ENCODE peak calls at places on chromosomes 12 and 14, in four cellular contexts. One of them, this sample, is unnamed.

GRCh38 chr12:120696599-120696998 is 9.7 kb downstream of the MLEC start:
- DNase-seq in left colon: peak
- DNase-seq in non-pigmented ciliary epithelial cell: no peak
- DNase-seq in activated T-cell treated with anti-CD3 and anti-CD28 coated beads, Interleukin-2, amount 50 U/mL, for 72 hours: no peak
- DNase-seq in this sample: no peak

GRCh38 chr12:49912345-49912744 is 8.6 kb upstream of the FAIM2 start:
- DNase-seq in activated T-cell treated with anti-CD3 and anti-CD28 coated beads, Interleukin-2, amount 50 U/mL, for 72 hours: no peak
- DNase-seq in left colon: no peak
- DNase-seq in non-pigmented ciliary epithelial cell: no peak
- DNase-seq in this sample: no peak

GRCh38 chr12:42090899-42091298 is 53.8 kb downstream of the GXYLT1 start:
- DNase-seq in non-pigmented ciliary epithelial cell: peak
- DNase-seq in activated T-cell treated with anti-CD3 and anti-CD28 coated beads, Interleukin-2, amount 50 U/mL, for 72 hours: no peak
- DNase-seq in left colon: no peak
- DNase-seq in this sample: peak

GRCh38 chr12:87952850-87953249 is 76.4 kb downstream of the C12orf50 start:
- DNase-seq in left colon: no peak
- DNase-seq in activated T-cell treated with anti-CD3 and anti-CD28 coated beads, Interleukin-2, amount 50 U/mL, for 72 hours: no peak
- DNase-seq in non-pigmented ciliary epithelial cell: no peak
- DNase-seq in this sample: no peak

GRCh38 chr12:123250471-123251383 is 17.5 kb downstream of the MTRFR start:
- DNase-seq in left colon: peak
- DNase-seq in non-pigmented ciliary epithelial cell: no peak
- DNase-seq in activated T-cell treated with anti-CD3 and anti-CD28 coated beads, Interleukin-2, amount 50 U/mL, for 72 hours: no peak
- DNase-seq in this sample: no peak

GRCh38 chr12:69739287-69740191 is 879 bp downstream of the RAB3IP start:
- DNase-seq in non-pigmented ciliary epithelial cell: no peak
- DNase-seq in activated T-cell treated with anti-CD3 and anti-CD28 coated beads, Interleukin-2, amount 50 U/mL, for 72 hours: peak
- DNase-seq in left colon: peak
- DNase-seq in this sample: peak

GRCh38 chr12:24195063-24195462 is 245.6 kb upstream of the SOX5 start:
- DNase-seq in left colon: no peak
- DNase-seq in activated T-cell treated with anti-CD3 and anti-CD28 coated beads, Interleukin-2, amount 50 U/mL, for 72 hours: no peak
- DNase-seq in non-pigmented ciliary epithelial cell: no peak
- DNase-seq in this sample: no peak

GRCh38 chr12:95653761-95654546 is 102.7 kb upstream of the USP44 start:
- DNase-seq in activated T-cell treated with anti-CD3 and anti-CD28 coated beads, Interleukin-2, amount 50 U/mL, for 72 hours: no peak
- DNase-seq in non-pigmented ciliary epithelial cell: peak
- DNase-seq in left colon: no peak
- DNase-seq in this sample: peak

GRCh38 chr14:22419620-22420019 is 169.4 kb downstream of the DAD1 start:
- DNase-seq in left colon: no peak
- DNase-seq in non-pigmented ciliary epithelial cell: no peak
- DNase-seq in activated T-cell treated with anti-CD3 and anti-CD28 coated beads, Interleukin-2, amount 50 U/mL, for 72 hours: no peak
- DNase-seq in this sample: no peak

GRCh38 chr12:107309020-107309419 is 215.7 kb upstream of the CRY1 start:
- DNase-seq in activated T-cell treated with anti-CD3 and anti-CD28 coated beads, Interleukin-2, amount 50 U/mL, for 72 hours: no peak
- DNase-seq in non-pigmented ciliary epithelial cell: no peak
- DNase-seq in left colon: no peak
- DNase-seq in this sample: no peak

GRCh38 chr14:103126088-103126872 is 3.0 kb downstream of the TNFAIP2 start:
- DNase-seq in activated T-cell treated with anti-CD3 and anti-CD28 coated beads, Interleukin-2, amount 50 U/mL, for 72 hours: no peak
- DNase-seq in non-pigmented ciliary epithelial cell: no peak
- DNase-seq in left colon: no peak
- DNase-seq in this sample: no peak

GRCh38 chr12:80912906-80913769 is 24.6 kb downstream of the LIN7A start:
- DNase-seq in left colon: no peak
- DNase-seq in non-pigmented ciliary epithelial cell: no peak
- DNase-seq in activated T-cell treated with anti-CD3 and anti-CD28 coated beads, Interleukin-2, amount 50 U/mL, for 72 hours: no peak
- DNase-seq in this sample: no peak

GRCh38 chr12:26791328-26791791 is 41.6 kb downstream of the ITPR2 start:
- DNase-seq in non-pigmented ciliary epithelial cell: no peak
- DNase-seq in activated T-cell treated with anti-CD3 and anti-CD28 coated beads, Interleukin-2, amount 50 U/mL, for 72 hours: no peak
- DNase-seq in left colon: no peak
- DNase-seq in this sample: no peak

GRCh38 chr12:66049538-66050282 is 80.8 kb downstream of the LLPH start:
- DNase-seq in non-pigmented ciliary epithelial cell: no peak
- DNase-seq in activated T-cell treated with anti-CD3 and anti-CD28 coated beads, Interleukin-2, amount 50 U/mL, for 72 hours: no peak
- DNase-seq in left colon: no peak
- DNase-seq in this sample: no peak

GRCh38 chr14:99347561-99347960 is 75.6 kb upstream of the BCL11B start:
- DNase-seq in non-pigmented ciliary epithelial cell: no peak
- DNase-seq in activated T-cell treated with anti-CD3 and anti-CD28 coated beads, Interleukin-2, amount 50 U/mL, for 72 hours: no peak
- DNase-seq in left colon: no peak
- DNase-seq in this sample: no peak

GRCh38 chr14:89237923-89238529 is 179.0 kb downstream of the FOXN3 start:
- DNase-seq in activated T-cell treated with anti-CD3 and anti-CD28 coated beads, Interleukin-2, amount 50 U/mL, for 72 hours: no peak
- DNase-seq in left colon: no peak
- DNase-seq in non-pigmented ciliary epithelial cell: no peak
- DNase-seq in this sample: no peak

GRCh38 chr12:104197264-104197663 is 18.3 kb upstream of the TXNRD1 start:
- DNase-seq in non-pigmented ciliary epithelial cell: no peak
- DNase-seq in activated T-cell treated with anti-CD3 and anti-CD28 coated beads, Interleukin-2, amount 50 U/mL, for 72 hours: no peak
- DNase-seq in left colon: no peak
- DNase-seq in this sample: no peak

GRCh38 chr12:6355491-6356373 is 13.9 kb upstream of the TNFRSF1A start:
- DNase-seq in non-pigmented ciliary epithelial cell: no peak
- DNase-seq in activated T-cell treated with anti-CD3 and anti-CD28 coated beads, Interleukin-2, amount 50 U/mL, for 72 hours: no peak
- DNase-seq in left colon: no peak
- DNase-seq in this sample: no peak

GRCh38 chr12:53550595-53550994 is 43.3 kb upstream of the NPFF start:
- DNase-seq in non-pigmented ciliary epithelial cell: peak
- DNase-seq in left colon: no peak
- DNase-seq in activated T-cell treated with anti-CD3 and anti-CD28 coated beads, Interleukin-2, amount 50 U/mL, for 72 hours: no peak
- DNase-seq in this sample: no peak

GRCh38 chr14:88599321-88599720 is 36.5 kb downstream of the ZC3H14 start:
- DNase-seq in non-pigmented ciliary epithelial cell: no peak
- DNase-seq in activated T-cell treated with anti-CD3 and anti-CD28 coated beads, Interleukin-2, amount 50 U/mL, for 72 hours: no peak
- DNase-seq in left colon: no peak
- DNase-seq in this sample: no peak

GRCh38 chr12:113194971-113195391 is 9.5 kb downstream of the RITA1 start:
- DNase-seq in non-pigmented ciliary epithelial cell: no peak
- DNase-seq in left colon: no peak
- DNase-seq in activated T-cell treated with anti-CD3 and anti-CD28 coated beads, Interleukin-2, amount 50 U/mL, for 72 hours: no peak
- DNase-seq in this sample: peak

GRCh38 chr14:76720382-76720813 is 40.9 kb upstream of the VASH1 start:
- DNase-seq in activated T-cell treated with anti-CD3 and anti-CD28 coated beads, Interleukin-2, amount 50 U/mL, for 72 hours: no peak
- DNase-seq in left colon: peak
- DNase-seq in non-pigmented ciliary epithelial cell: no peak
- DNase-seq in this sample: no peak

GRCh38 chr12:125292700-125293099 is 227.5 kb downstream of the AACS start:
- DNase-seq in non-pigmented ciliary epithelial cell: no peak
- DNase-seq in left colon: no peak
- DNase-seq in activated T-cell treated with anti-CD3 and anti-CD28 coated beads, Interleukin-2, amount 50 U/mL, for 72 hours: no peak
- DNase-seq in this sample: no peak

GRCh38 chr12:124738636-124739467 is 124.8 kb downstream of the SCARB1 start:
- DNase-seq in activated T-cell treated with anti-CD3 and anti-CD28 coated beads, Interleukin-2, amount 50 U/mL, for 72 hours: no peak
- DNase-seq in left colon: no peak
- DNase-seq in non-pigmented ciliary epithelial cell: no peak
- DNase-seq in this sample: no peak

GRCh38 chr12:56220611-56221232 is 1.0 kb downstream of the RNF41 start:
- DNase-seq in activated T-cell treated with anti-CD3 and anti-CD28 coated beads, Interleukin-2, amount 50 U/mL, for 72 hours: no peak
- DNase-seq in left colon: no peak
- DNase-seq in non-pigmented ciliary epithelial cell: no peak
- DNase-seq in this sample: no peak

GRCh38 chr14:54474232-54474793 is 14.5 kb downstream of the GMFB start:
- DNase-seq in non-pigmented ciliary epithelial cell: no peak
- DNase-seq in left colon: no peak
- DNase-seq in activated T-cell treated with anti-CD3 and anti-CD28 coated beads, Interleukin-2, amount 50 U/mL, for 72 hours: no peak
- DNase-seq in this sample: no peak

GRCh38 chr12:100827901-100828520 is 33.4 kb downstream of the ANO4 start:
- DNase-seq in activated T-cell treated with anti-CD3 and anti-CD28 coated beads, Interleukin-2, amount 50 U/mL, for 72 hours: no peak
- DNase-seq in non-pigmented ciliary epithelial cell: no peak
- DNase-seq in left colon: no peak
- DNase-seq in this sample: peak

GRCh38 chr12:131102493-131102931 is 148.8 kb downstream of the ADGRD1 start:
- DNase-seq in left colon: no peak
- DNase-seq in non-pigmented ciliary epithelial cell: no peak
- DNase-seq in activated T-cell treated with anti-CD3 and anti-CD28 coated beads, Interleukin-2, amount 50 U/mL, for 72 hours: no peak
- DNase-seq in this sample: no peak

GRCh38 chr14:37903561-37904191 is 304.0 kb upstream of the SSTR1 start:
- DNase-seq in activated T-cell treated with anti-CD3 and anti-CD28 coated beads, Interleukin-2, amount 50 U/mL, for 72 hours: no peak
- DNase-seq in non-pigmented ciliary epithelial cell: peak
- DNase-seq in left colon: peak
- DNase-seq in this sample: no peak

GRCh38 chr12:27304856-27305255 is 27.8 kb upstream of the BMAL2 start:
- DNase-seq in left colon: no peak
- DNase-seq in non-pigmented ciliary epithelial cell: no peak
- DNase-seq in activated T-cell treated with anti-CD3 and anti-CD28 coated beads, Interleukin-2, amount 50 U/mL, for 72 hours: no peak
- DNase-seq in this sample: no peak

GRCh38 chr12:72313757-72314270 is 41.6 kb downstream of the TRHDE start:
- DNase-seq in non-pigmented ciliary epithelial cell: no peak
- DNase-seq in left colon: no peak
- DNase-seq in activated T-cell treated with anti-CD3 and anti-CD28 coated beads, Interleukin-2, amount 50 U/mL, for 72 hours: no peak
- DNase-seq in this sample: no peak

GRCh38 chr14:102795060-102795925 is 18.0 kb downstream of the TRAF3 start:
- DNase-seq in non-pigmented ciliary epithelial cell: peak
- DNase-seq in left colon: peak
- DNase-seq in activated T-cell treated with anti-CD3 and anti-CD28 coated beads, Interleukin-2, amount 50 U/mL, for 72 hours: peak
- DNase-seq in this sample: peak

GRCh38 chr12:47014474-47014873 is 64.9 kb upstream of the PCED1B start:
- DNase-seq in activated T-cell treated with anti-CD3 and anti-CD28 coated beads, Interleukin-2, amount 50 U/mL, for 72 hours: no peak
- DNase-seq in non-pigmented ciliary epithelial cell: peak
- DNase-seq in left colon: no peak
- DNase-seq in this sample: peak

GRCh38 chr14:104428333-104428851 is 151.2 kb upstream of the C14orf180 start:
- DNase-seq in non-pigmented ciliary epithelial cell: no peak
- DNase-seq in left colon: no peak
- DNase-seq in activated T-cell treated with anti-CD3 and anti-CD28 coated beads, Interleukin-2, amount 50 U/mL, for 72 hours: no peak
- DNase-seq in this sample: no peak